ENCODE peak calls at places on chromosomes 2 and 18, in ten cellular contexts. C, Q, D, O, X, G, B, I, U and N are unnamed samples.

GRCh38 chr18:76558881-76559667 is 64.0 kb upstream of the ZNF516 start:
- DNase-seq in C (no peak), X (peak), U (peak), O (no peak), I (peak), Q (no peak), D (no peak), B (no peak), G (no peak), N (no peak)

GRCh38 chr2:85996591-85996990 is 107.8 kb upstream of the ST3GAL5 start:
- DNase-seq in U (no peak), D (no peak), I (no peak), B (peak), G (no peak), C (no peak), X (no peak), O (peak), Q (no peak), N (no peak)

GRCh38 chr2:20421988-20422678 is 24.7 kb upstream of the RHOB start:
- DNase-seq in U (peak), I (no peak), C (no peak), X (peak), G (peak), O (peak), B (peak), D (peak), Q (peak), N (peak)

GRCh38 chr18:5297582-5297981 is 2.1 kb upstream of the ZBTB14 start:
- DNase-seq in Q (no peak), O (no peak), X (no peak), I (no peak), U (no peak), B (no peak), C (no peak), D (no peak), G (no peak), N (no peak)

GRCh38 chr18:43367895-43368294 is 90.6 kb upstream of the SYT4 start:
- DNase-seq in G (no peak), C (no peak), I (no peak), D (no peak), X (no peak), U (no peak), Q (no peak), O (no peak), B (no peak), N (no peak)

GRCh38 chr2:235264121-235264493 is 229.7 kb upstream of the AGAP1 start:
- DNase-seq in X (no peak), U (no peak), D (no peak), Q (no peak), I (no peak), O (no peak), G (no peak), C (peak), B (no peak), N (no peak)

GRCh38 chr2:32741575-32741974 is 113.7 kb downstream of the TTC27 start:
- DNase-seq in X (peak), G (no peak), C (no peak), B (no peak), U (no peak), O (no peak), I (no peak), D (peak), Q (peak), N (no peak)

GRCh38 chr2:109045505-109045904 is 56.5 kb upstream of the EDAR start:
- DNase-seq in G (no peak), B (no peak), O (no peak), C (no peak), U (peak), D (no peak), Q (no peak), I (no peak), X (no peak), N (no peak)

GRCh38 chr2:30349691-30350090 is 97.4 kb upstream of the LCLAT1 start:
- DNase-seq in U (no peak), O (no peak), B (no peak), I (no peak), X (no peak), Q (peak), C (no peak), G (no peak), D (no peak), N (no peak)

GRCh38 chr2:237859082-237859433 is 365 bp upstream of the RAMP1 start:
- DNase-seq in O (no peak), D (no peak), B (no peak), U (no peak), I (no peak), G (no peak), Q (no peak), X (no peak), C (no peak), N (no peak)
- H3K4me3 ChIP-seq in O (peak), D (peak), B (peak), U (peak), I (no peak), G (no peak), Q (no peak), X (peak), C (no peak), N (peak)

DNA sequence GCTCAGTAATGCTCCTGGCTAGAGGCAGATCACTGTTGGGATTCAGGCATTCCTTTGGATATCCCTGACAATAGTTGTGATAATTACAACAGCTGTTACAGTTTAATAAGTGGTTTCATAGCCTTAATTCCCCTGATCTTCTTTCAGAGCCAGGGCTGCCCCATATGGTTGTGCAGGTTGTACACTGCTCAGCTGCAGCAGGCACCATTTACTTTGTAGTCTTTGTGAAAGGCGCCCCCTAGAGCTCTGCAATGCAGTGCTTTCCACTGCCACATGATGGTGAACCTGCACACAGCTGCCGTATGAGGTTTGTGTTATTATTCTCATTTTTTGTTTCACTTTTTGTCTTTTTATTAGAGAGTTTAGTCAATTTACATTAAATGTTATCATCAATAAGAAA is 239.1 kb downstream of the KCNS3 start:
- DNase-seq in G (peak), X (peak), I (no peak), Q (peak), D (peak), B (peak), C (no peak), O (peak), U (peak), N (no peak)
- TF ChIP-seq CTCF in G (peak), X (peak), I (peak), Q (peak), D (peak), B (peak), C (peak), O (peak), U (peak), N (peak)

GRCh38 chr18:72692086-72692485 is 147.9 kb upstream of the CBLN2 start:
- DNase-seq in X (no peak), O (no peak), C (no peak), Q (no peak), G (no peak), U (peak), B (no peak), I (no peak), D (no peak), N (no peak)
- H3K4me3 ChIP-seq in X (no peak), O (no peak), C (no peak), Q (no peak), G (no peak), U (no peak), B (no peak), I (peak), D (no peak), N (no peak)

DNA sequence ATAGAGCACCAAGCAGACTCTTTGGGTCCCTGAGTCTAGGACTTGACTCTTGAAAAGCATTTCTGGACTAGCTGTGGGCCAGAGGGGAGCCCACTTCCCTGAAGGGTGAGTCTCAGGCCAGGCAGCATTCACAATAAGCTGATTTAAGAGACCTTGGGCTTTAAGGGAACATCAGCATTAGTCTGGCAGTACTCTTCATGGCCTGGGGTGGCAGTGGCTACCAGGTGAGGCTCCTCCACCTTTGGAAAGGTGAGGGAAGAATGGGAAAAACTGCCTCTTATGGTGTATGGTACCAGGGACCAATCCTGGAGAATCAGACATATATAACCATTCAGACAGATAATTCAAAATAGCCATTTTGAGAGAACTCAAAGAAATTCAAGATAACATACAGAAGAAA is 599.9 kb upstream of the POU3F3 start:
- DNase-seq in C (no peak), I (no peak), O (no peak), Q (no peak), U (no peak), X (no peak), B (no peak), G (no peak), D (no peak), N (no peak)
- TF ChIP-seq CTCF in C (no peak), I (no peak), O (no peak), Q (no peak), U (no peak), X (no peak), B (no peak), G (no peak), D (no peak), N (no peak)

GRCh38 chr18:9096013-9096383 is 6.5 kb upstream of the NDUFV2 start:
- DNase-seq in O (no peak), X (no peak), U (no peak), B (no peak), I (no peak), Q (no peak), D (no peak), C (no peak), G (no peak), N (no peak)
- H3K4me3 ChIP-seq in O (no peak), X (no peak), U (no peak), B (no peak), I (no peak), Q (no peak), D (no peak), C (no peak), G (no peak), N (no peak)

DNA sequence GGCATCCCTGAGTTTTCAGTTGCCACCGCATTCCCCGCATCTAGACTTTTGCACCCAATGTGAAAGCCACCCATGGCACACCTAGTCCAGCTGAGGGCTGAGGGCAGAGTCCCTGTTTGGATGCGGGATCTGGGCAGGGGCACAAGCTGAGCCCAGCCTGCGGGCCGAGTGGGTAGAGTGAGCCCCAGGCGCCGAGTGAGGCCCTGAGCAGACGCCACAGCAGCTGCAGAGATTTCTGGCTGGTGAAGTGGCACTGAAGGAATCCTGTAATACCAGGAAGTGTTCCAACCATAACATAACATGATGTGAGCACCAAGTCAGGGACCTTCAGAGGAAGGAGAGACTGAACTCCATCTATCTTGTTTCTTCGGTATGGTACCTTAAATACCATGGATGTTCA is 27.7 kb upstream of the FRZB start:
- DNase-seq in B (no peak), D (peak), Q (peak), X (no peak), U (no peak), I (no peak), G (no peak), O (peak), C (no peak), N (peak)
- TF ChIP-seq CTCF in B (no peak), D (no peak), Q (no peak), X (no peak), U (no peak), I (no peak), G (no peak), O (no peak), C (no peak), N (no peak)

GRCh38 chr18:6373187-6373586 is 41.5 kb downstream of the L3MBTL4 start:
- DNase-seq in Q (no peak), C (no peak), B (no peak), D (no peak), O (no peak), X (no peak), I (no peak), U (no peak), G (no peak), N (no peak)

GRCh38 chr18:6374340-6374739 is 40.4 kb downstream of the L3MBTL4 start:
- DNase-seq in I (no peak), B (no peak), O (no peak), G (no peak), X (no peak), Q (no peak), D (no peak), U (no peak), C (no peak), N (no peak)

GRCh38 chr18:6376433-6377229 is 38.1 kb downstream of the L3MBTL4 start:
- DNase-seq in O (no peak), B (no peak), C (no peak), G (no peak), I (no peak), Q (no peak), D (no peak), U (no peak), X (no peak), N (no peak)

GRCh38 chr18:6370886-6371635 is 43.6 kb downstream of the L3MBTL4 start:
- DNase-seq in Q (no peak), X (no peak), O (no peak), G (peak), B (no peak), D (no peak), C (no peak), U (peak), I (peak), N (no peak)

DNA sequence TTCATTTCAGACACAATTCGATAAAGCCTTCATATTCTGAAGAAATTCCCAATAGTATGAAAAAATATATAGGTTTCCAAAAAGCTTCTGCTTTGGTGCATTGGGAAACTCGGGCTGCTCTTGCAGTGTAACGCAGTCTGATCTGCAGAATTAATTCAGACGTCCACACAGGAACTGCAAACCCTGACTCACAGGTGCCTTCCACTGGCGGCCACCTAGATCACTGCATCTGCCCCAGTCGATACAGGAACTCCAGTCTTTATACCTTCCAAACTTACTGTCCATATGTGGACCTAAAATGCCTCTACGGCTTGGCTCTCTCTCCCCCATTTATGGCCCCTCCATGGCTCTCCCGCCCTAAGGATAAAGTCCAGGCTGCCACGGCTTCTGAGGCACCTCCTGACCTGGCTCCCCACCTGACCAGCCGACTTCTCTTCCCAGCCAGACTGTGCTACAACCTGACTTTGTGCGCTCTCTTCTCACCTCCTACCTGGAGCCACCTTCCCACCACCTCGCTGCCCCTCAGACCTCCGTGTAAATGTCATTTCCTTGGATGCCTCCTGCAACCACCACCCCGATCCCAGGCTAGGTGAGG is 39.7 kb downstream of the L3MBTL4 start:
- DNase-seq in O (no peak), Q (no peak), I (no peak), U (no peak), C (no peak), D (no peak), X (no peak), G (no peak), B (no peak), N (no peak)
- H3K4me3 ChIP-seq in O (no peak), Q (no peak), I (no peak), U (no peak), C (no peak), D (no peak), X (no peak), G (no peak), B (no peak), N (no peak)